ENCODE peak calls at places on chromosomes 5 and 9, in five cellular contexts. W is fibroblast of pulmonary artery, Q is amygdala, H is brain microvascular endothelial cell, K is AG20443. N is an unnamed sample.

GRCh38 chr9:98867434-98868168 is 60.1 kb downstream of the GALNT12 start:
- DNase-seq in W (peak; percentile 94), Q (no peak), H (peak; percentile 66), K (peak; percentile 92), N (no peak)

GRCh38 chr5:73256012-73256411 is 83.0 kb downstream of the TMEM174 start:
- DNase-seq in W (no peak), Q (no peak), H (no peak), K (no peak), N (no peak)

GRCh38 chr9:1761807-1762206 is 253.3 kb upstream of the SMARCA2 start:
- DNase-seq in W (no peak), Q (no peak), H (no peak), K (no peak), N (no peak)

GRCh38 chr5:76303917-76304316 is 99.2 kb upstream of the IQGAP2 start:
- DNase-seq in W (no peak), Q (no peak), H (no peak), K (no peak), N (no peak)

GRCh38 chr5:137743031-137743640 is 7.2 kb upstream of the KLHL3 start:
- DNase-seq in W (peak; percentile 88), Q (no peak), H (peak; percentile 47), K (peak; percentile 69), N (peak; percentile 31)

GRCh38 chr5:79511945-79512493 is 1.9 kb downstream of the HOMER1 start:
- DNase-seq in W (no peak), Q (no peak), H (no peak), K (no peak), N (no peak)

GRCh38 chr5:43646997-43647396 is 44.0 kb downstream of the NNT start:
- DNase-seq in W (peak; percentile 30), Q (no peak), H (no peak), K (no peak), N (no peak)

GRCh38 chr9:86722706-86723075 is 224.6 kb downstream of the GAS1 start:
- DNase-seq in W (no peak), Q (no peak), H (no peak), K (no peak), N (no peak)

GRCh38 chr9:70049236-70049635 is 5.6 kb downstream of the MAMDC2 start:
- DNase-seq in W (peak; percentile 81), Q (peak; percentile 22), H (peak; percentile 72), K (peak; percentile 51), N (peak; percentile 62)

GRCh38 chr5:38157024-38157423 is 101.3 kb upstream of the EGFLAM start:
- DNase-seq in W (no peak), Q (no peak), H (no peak), K (no peak), N (no peak)

GRCh38 chr5:18699681-18700080 is 1065.4 kb downstream of the TAF11L14 start:
- DNase-seq in W (no peak), Q (no peak), H (no peak), K (no peak), N (no peak)